ENCODE peak calls at places on chromosomes 12 and 14, in five cellular contexts. E is astrocyte, S is A673, F is PC-3, Y is GM23248. Z is an unnamed sample.

GRCh38 chr12:29273178-29273843 is 107.7 kb downstream of the ERGIC2 start:
- DNase-seq in E (no peak), S (no peak), F (no peak), Y (no peak), Z (no peak)

GRCh38 chr14:84404246-84404645 is 1125.7 kb upstream of the FLRT2 start:
- DNase-seq in E (no peak), S (no peak), F (no peak), Y (no peak), Z (no peak)

GRCh38 chr14:92638904-92639303 is 109.5 kb downstream of the LGMN start:
- DNase-seq in E (no peak), S (no peak), F (no peak), Y (no peak), Z (no peak)

GRCh38 chr12:51886021-51886710 is 1.7 kb upstream of the ANKRD33 start:
- DNase-seq in E (peak), S (peak), F (peak), Y (peak), Z (no peak)

GRCh38 chr14:45120109-45120508 is 14.2 kb downstream of the FKBP3 start:
- DNase-seq in E (no peak), S (no peak), F (no peak), Y (no peak), Z (no peak)

GRCh38 chr14:98242903-98243302 is 1029.1 kb downstream of the BCL11B start:
- DNase-seq in E (no peak), S (no peak), F (no peak), Y (no peak), Z (no peak)

GRCh38 chr14:54673193-54674121 is 106.5 kb downstream of the SAMD4A start:
- DNase-seq in E (no peak), S (peak), F (no peak), Y (no peak), Z (no peak)

GRCh38 chr12:6180300-6181051 is 19.7 kb upstream of the CD9 start:
- DNase-seq in E (peak), S (no peak), F (peak), Y (peak), Z (no peak)

GRCh38 chr14:55681088-55681487 is 101.1 kb downstream of the KTN1 start:
- DNase-seq in E (no peak), S (no peak), F (no peak), Y (no peak), Z (no peak)

GRCh38 chr14:40983604-40984003 is 623.1 kb upstream of the LRFN5 start:
- DNase-seq in E (peak), S (no peak), F (peak), Y (no peak), Z (no peak)

GRCh38 chr12:17079251-17079909 is 473.4 kb upstream of the LMO3 start:
- DNase-seq in E (no peak), S (peak), F (peak), Y (no peak), Z (no peak)

GRCh38 chr14:84343637-84344036 is 1186.3 kb upstream of the FLRT2 start:
- DNase-seq in E (peak), S (no peak), F (no peak), Y (no peak), Z (no peak)

GRCh38 chr12:7907009-7907408 is 29.0 kb downstream of the SLC2A3 start:
- DNase-seq in E (peak), S (peak), F (peak), Y (peak), Z (no peak)

GRCh38 chr14:20489093-20489994 is 16.0 kb upstream of the RNASE10 start:
- DNase-seq in E (no peak), S (no peak), F (peak), Y (peak), Z (no peak)

GRCh38 chr12:48285751-48286650 is 64.7 kb downstream of the ZNF641 start:
- DNase-seq in E (no peak), S (peak), F (peak), Y (no peak), Z (no peak)

GRCh38 chr14:105881021-105881930 is 354.9 kb downstream of the TMEM121 start:
- DNase-seq in E (no peak), S (no peak), F (no peak), Y (no peak), Z (no peak)

GRCh38 chr14:55789442-55789841 is 209.4 kb downstream of the KTN1 start:
- DNase-seq in E (no peak), S (no peak), F (peak), Y (peak), Z (no peak)

GRCh38 chr14:35534130-35534883 is at the start of gene INSM2:
- DNase-seq in E (no peak), S (peak), F (no peak), Y (peak), Z (no peak)

GRCh38 chr14:35531960-35532747 is 1.8 kb upstream of the INSM2 start:
- DNase-seq in E (no peak), S (no peak), F (no peak), Y (no peak), Z (no peak)

GRCh38 chr14:35532783-35533356 is 1.1 kb upstream of the INSM2 start:
- DNase-seq in E (no peak), S (no peak), F (no peak), Y (no peak), Z (no peak)

GRCh38 chr14:35534884-35535793 is 1.2 kb downstream of the INSM2 start:
- DNase-seq in E (peak), S (peak), F (peak), Y (peak), Z (no peak)

DNA sequence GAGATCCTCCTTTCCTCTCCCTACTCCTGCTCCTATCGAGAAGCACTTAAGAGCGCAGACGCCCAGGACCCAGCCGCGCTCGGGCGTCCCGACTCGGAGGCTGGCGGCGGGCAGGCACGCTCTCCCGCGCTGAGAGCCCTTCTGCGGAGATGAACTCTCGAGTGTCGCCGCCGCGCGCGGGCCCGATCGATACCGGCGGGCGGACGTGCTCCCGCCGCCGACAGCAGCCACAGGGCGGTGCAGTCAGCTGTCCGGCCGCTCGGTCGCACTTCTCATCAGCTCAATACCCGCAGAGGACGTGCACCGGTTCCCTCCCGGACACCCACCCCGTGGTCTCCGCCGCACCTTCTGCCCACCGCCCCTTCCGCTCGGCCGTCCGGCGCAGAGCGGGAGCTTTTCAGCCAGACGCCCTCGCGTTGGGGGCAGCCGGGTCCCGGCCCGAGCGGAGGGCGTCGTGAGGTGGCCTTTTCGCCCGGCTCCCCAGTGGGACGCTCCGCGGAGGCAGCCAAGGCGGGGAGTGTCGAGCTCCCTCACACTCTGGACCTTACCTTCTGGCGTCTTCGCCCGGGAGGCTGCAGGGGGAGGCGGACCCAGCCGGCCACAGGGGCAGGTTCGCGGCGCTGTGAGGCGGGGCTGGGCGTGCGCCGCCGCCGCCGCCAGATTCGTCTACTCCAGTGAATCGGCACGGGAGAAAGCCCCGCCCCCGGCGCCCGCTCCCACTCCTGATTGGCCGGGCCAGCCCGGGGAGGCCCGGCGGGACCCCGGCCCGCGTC is 421 bp upstream of the INSM2 start:
- DNase-seq in E (peak), S (peak), F (peak), Y (peak), Z (no peak)
- TF ChIP-seq EZH2 in E (peak), S (peak), F (peak), Y (peak), Z (peak)

GRCh38 chr12:132432721-132433577 is 57.0 kb upstream of the FBRSL1 start:
- DNase-seq in E (no peak), S (no peak), F (no peak), Y (no peak), Z (no peak)
- TF ChIP-seq EZH2 in E (no peak), S (no peak), F (no peak), Y (no peak), Z (no peak)

GRCh38 chr14:75979071-75979571 is 2.7 kb downstream of the TGFB3 start:
- DNase-seq in E (no peak), S (peak), F (peak), Y (peak), Z (no peak)

GRCh38 chr14:75977544-75977943 is 4.3 kb downstream of the TGFB3 start:
- DNase-seq in E (no peak), S (no peak), F (no peak), Y (peak), Z (no peak)

GRCh38 chr14:75978249-75978731 is 3.5 kb downstream of the TGFB3 start:
- DNase-seq in E (no peak), S (no peak), F (no peak), Y (peak), Z (no peak)

GRCh38 chr14:75979641-75980422 is 2.0 kb downstream of the TGFB3 start:
- DNase-seq in E (no peak), S (no peak), F (no peak), Y (peak), Z (no peak)

DNA sequence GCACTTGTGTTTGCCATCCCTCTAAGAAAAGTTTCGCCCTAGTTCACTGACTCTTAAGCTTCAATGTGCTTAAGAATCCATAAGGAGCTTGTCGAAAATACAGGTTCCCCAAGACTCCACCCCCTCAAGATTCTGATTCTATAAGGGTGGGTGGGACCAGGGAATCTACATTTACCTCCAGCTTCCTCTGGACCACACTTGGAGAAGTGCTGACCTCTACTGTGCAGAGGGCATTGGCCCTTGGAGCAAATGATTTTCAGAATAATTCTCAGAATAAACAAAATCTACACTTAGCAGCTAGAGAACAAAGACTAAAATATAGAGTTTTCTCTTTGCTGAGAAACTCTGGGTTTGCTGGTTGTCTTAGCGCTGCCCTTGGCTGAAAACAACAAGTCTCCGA is 5.0 kb downstream of the TGFB3 start:
- DNase-seq in E (no peak), S (no peak), F (no peak), Y (no peak), Z (no peak)
- TF ChIP-seq EZH2 in E (no peak), S (no peak), F (no peak), Y (no peak), Z (no peak)

DNA sequence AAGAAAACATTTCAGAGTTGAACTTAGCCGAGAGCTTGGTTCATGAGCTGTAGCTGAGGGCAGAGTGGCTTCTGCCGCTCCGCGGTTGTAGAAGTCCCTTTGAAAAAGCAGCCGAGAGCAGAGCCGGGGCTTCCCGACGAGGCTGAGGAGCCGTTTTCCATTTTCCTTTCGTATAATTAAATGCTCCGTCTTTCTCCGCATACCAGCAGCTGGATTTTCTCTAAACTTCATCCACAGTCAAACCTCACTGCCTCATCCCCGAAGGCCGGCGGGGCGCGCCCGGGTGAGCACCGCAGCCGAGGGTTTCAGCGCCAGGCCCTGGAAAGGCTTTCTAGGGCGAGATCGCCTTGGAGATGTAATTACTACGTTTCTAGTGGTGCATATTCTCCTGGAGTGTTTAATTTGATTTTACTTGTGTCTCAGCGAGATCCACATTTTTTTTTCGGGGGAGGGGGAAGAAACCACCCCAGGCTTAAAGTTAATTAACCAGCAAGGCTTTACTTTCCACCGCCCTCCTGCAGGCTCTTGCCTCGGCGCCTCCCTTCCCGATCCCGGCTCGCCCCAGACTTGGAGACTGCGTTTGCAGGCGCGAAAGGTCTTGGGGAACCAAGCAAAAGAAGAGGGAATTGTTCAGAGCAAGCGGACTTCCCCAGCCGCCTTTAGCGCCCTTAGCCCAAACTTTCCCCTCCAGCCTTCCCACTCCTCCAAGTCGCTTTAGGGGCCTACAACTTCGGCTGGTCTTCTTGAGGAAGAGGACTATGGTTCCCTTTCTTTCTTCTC is 2.9 kb upstream of the HOXC13 start:
- DNase-seq in E (no peak), S (no peak), F (no peak), Y (no peak), Z (no peak)
- TF ChIP-seq EZH2 in E (peak), S (no peak), F (no peak), Y (peak), Z (no peak)

Z was measured in SK-N-MC.